ENCODE peak calls at places on chromosomes 6 and 20, in five cellular contexts. One of them, this sample, is unnamed.
A peak's percentile ranks its signal among the peaks of the same experiment; 100 is the strongest.

GRCh38 chr6:63403725-63404124 is 83.9 kb upstream of the LGSN start:
- DNase-seq in astrocyte: no peak
- DNase-seq in fibroblast of lung: no peak
- DNase-seq in coronary artery: no peak
- DNase-seq in left ventricle myocardium inferior: no peak
- DNase-seq in this sample: no peak

GRCh38 chr6:4460595-4461475 is 315.4 kb upstream of the CDYL start:
- DNase-seq in fibroblast of lung: peak; percentile 58
- DNase-seq in astrocyte: peak; percentile 39
- DNase-seq in coronary artery: peak; percentile 86
- DNase-seq in left ventricle myocardium inferior: peak; percentile 77
- DNase-seq in this sample: peak; percentile 81

GRCh38 chr20:23614163-23614562 is 8.4 kb upstream of the CST9 start:
- DNase-seq in astrocyte: no peak
- DNase-seq in coronary artery: no peak
- DNase-seq in left ventricle myocardium inferior: no peak
- DNase-seq in fibroblast of lung: no peak
- DNase-seq in this sample: no peak

GRCh38 chr20:19095762-19096161 is 116.7 kb upstream of the SLC24A3 start:
- DNase-seq in fibroblast of lung: no peak
- DNase-seq in astrocyte: no peak
- DNase-seq in left ventricle myocardium inferior: no peak
- DNase-seq in coronary artery: no peak
- DNase-seq in this sample: no peak

GRCh38 chr20:35093245-35093884 is 758 bp upstream of the TRPC4AP start:
- DNase-seq in astrocyte: peak; percentile 72
- DNase-seq in fibroblast of lung: peak; percentile 80
- DNase-seq in coronary artery: no peak
- DNase-seq in left ventricle myocardium inferior: no peak
- DNase-seq in this sample: peak; percentile 88

GRCh38 chr6:137736048-137736846 is 130.8 kb upstream of the TNFAIP3 start:
- DNase-seq in left ventricle myocardium inferior: no peak
- DNase-seq in fibroblast of lung: peak; percentile 43
- DNase-seq in coronary artery: no peak
- DNase-seq in astrocyte: peak; percentile 34
- DNase-seq in this sample: no peak

GRCh38 chr20:59662856-59663512 is 58.6 kb downstream of the PHACTR3 start:
- DNase-seq in left ventricle myocardium inferior: no peak
- DNase-seq in coronary artery: peak; percentile 22
- DNase-seq in fibroblast of lung: no peak
- DNase-seq in astrocyte: no peak
- DNase-seq in this sample: no peak

GRCh38 chr20:25090492-25091429 is 8.8 kb upstream of the VSX1 start:
- DNase-seq in astrocyte: no peak
- DNase-seq in left ventricle myocardium inferior: no peak
- DNase-seq in coronary artery: no peak
- DNase-seq in fibroblast of lung: no peak
- DNase-seq in this sample: no peak

GRCh38 chr20:36384022-36384619 is 78.0 kb downstream of the DLGAP4 start:
- DNase-seq in astrocyte: peak; percentile 9
- DNase-seq in fibroblast of lung: peak; percentile 21
- DNase-seq in coronary artery: no peak
- DNase-seq in left ventricle myocardium inferior: no peak
- DNase-seq in this sample: peak; percentile 45

GRCh38 chr20:56422131-56422823 is 10.2 kb downstream of the CASS4 start:
- DNase-seq in left ventricle myocardium inferior: no peak
- DNase-seq in astrocyte: peak; percentile 85
- DNase-seq in coronary artery: no peak
- DNase-seq in fibroblast of lung: peak; percentile 91
- DNase-seq in this sample: peak; percentile 85

GRCh38 chr6:159788757-159789376 is 535 bp downstream of the TCP1 start:
- DNase-seq in fibroblast of lung: peak; percentile 41
- DNase-seq in astrocyte: peak; percentile 9
- DNase-seq in left ventricle myocardium inferior: peak; percentile 25
- DNase-seq in coronary artery: peak; percentile 77
- DNase-seq in this sample: peak; percentile 57

GRCh38 chr6:77492529-77492928 is 29.2 kb upstream of the HTR1B start:
- DNase-seq in coronary artery: no peak
- DNase-seq in fibroblast of lung: no peak
- DNase-seq in left ventricle myocardium inferior: no peak
- DNase-seq in astrocyte: no peak
- DNase-seq in this sample: no peak

GRCh38 chr6:78623567-78623966 is 243.8 kb upstream of the IRAK1BP1 start:
- DNase-seq in fibroblast of lung: peak; percentile 37
- DNase-seq in coronary artery: no peak
- DNase-seq in astrocyte: peak; percentile 25
- DNase-seq in left ventricle myocardium inferior: no peak
- DNase-seq in this sample: no peak

GRCh38 chr6:125793863-125794262 is 3.1 kb downstream of the NCOA7 start:
- DNase-seq in astrocyte: no peak
- DNase-seq in fibroblast of lung: no peak
- DNase-seq in left ventricle myocardium inferior: no peak
- DNase-seq in coronary artery: no peak
- DNase-seq in this sample: no peak

GRCh38 chr20:40101479-40102032 is 587.5 kb downstream of the MAFB start:
- DNase-seq in fibroblast of lung: no peak
- DNase-seq in coronary artery: no peak
- DNase-seq in astrocyte: no peak
- DNase-seq in left ventricle myocardium inferior: no peak
- DNase-seq in this sample: no peak

DNA sequence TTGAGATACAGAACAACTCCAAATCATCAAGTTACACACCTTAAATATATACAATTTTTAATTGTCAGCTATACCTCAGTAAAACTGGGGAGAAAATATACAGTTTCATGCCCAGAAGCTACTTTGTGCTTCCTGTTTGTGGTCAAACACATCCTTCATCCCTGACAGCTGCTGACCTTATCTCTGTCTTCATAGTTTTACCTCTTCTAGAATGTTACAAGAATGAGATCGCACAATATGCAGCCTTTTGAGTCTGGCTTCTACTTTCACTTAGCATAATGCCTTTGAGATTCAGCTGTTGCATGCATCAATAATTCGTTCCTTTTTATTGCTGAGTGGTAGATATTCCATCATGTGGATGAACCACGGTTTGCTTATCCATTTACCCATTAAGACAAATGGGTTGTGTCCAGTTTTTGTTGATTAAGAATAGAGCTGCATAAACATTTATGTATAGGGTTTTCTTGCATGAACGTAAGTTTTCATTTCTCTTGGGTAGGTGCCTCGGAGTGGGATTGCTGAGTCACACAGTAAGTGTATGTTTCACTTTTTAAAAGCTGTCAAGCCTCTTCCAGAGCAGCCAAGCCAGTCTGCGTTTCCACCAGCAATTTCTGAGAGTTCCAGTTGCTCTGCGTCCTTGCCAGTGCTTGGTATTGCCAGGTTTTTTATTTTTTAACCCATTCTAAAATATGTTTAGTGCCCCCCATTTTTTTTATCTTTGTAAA is 86.6 kb upstream of the PAX1 start:
- DNase-seq in left ventricle myocardium inferior: no peak
- DNase-seq in fibroblast of lung: no peak
- DNase-seq in coronary artery: no peak
- DNase-seq in astrocyte: no peak
- DNase-seq in this sample: no peak
- H3K4me3 ChIP-seq in left ventricle myocardium inferior: no peak overlapping the region
- H3K4me3 ChIP-seq in fibroblast of lung: no peak overlapping the region
- H3K4me3 ChIP-seq in coronary artery: no peak overlapping the region
- H3K4me3 ChIP-seq in astrocyte: no peak overlapping the region
- H3K4me3 ChIP-seq in this sample: no peak overlapping the region

DNA sequence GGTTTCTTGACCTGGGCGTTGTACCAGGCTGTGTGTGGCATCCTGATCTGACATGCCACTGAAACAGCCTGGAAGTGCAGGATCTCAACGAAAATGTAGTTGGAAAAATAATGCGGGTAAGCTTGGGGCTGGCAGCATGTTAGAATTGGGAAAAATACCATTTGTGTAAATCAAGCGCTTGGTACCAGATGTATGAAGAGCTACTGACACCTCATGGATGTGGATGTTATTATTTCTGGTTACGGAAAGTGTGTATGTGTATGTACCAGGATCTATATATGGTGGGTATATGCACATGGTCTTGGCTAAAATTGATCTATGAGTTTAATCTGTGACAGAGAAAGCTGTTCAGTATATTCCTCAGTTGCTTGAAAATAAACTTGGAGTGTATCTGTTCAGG is 22.7 kb downstream of the HIVEP1 start:
- DNase-seq in astrocyte: no peak
- DNase-seq in fibroblast of lung: no peak
- DNase-seq in left ventricle myocardium inferior: no peak
- DNase-seq in coronary artery: no peak
- DNase-seq in this sample: peak; percentile 26
- TF ChIP-seq CTCF in astrocyte: no peak
- TF ChIP-seq CTCF in fibroblast of lung: peak; percentile 21
- TF ChIP-seq CTCF in left ventricle myocardium inferior: no peak
- TF ChIP-seq CTCF in coronary artery: no peak
- TF ChIP-seq CTCF in this sample: peak; percentile 18

GRCh38 chr6:44176130-44176934 is 17.7 kb downstream of the CAPN11 start:
- DNase-seq in fibroblast of lung: no peak
- DNase-seq in astrocyte: no peak
- DNase-seq in coronary artery: no peak
- DNase-seq in left ventricle myocardium inferior: no peak
- DNase-seq in this sample: no peak
- H3K4me3 ChIP-seq in fibroblast of lung: no peak overlapping the region
- H3K4me3 ChIP-seq in astrocyte: no peak overlapping the region
- H3K4me3 ChIP-seq in coronary artery: no peak overlapping the region
- H3K4me3 ChIP-seq in left ventricle myocardium inferior: no peak overlapping the region
- H3K4me3 ChIP-seq in this sample: no peak overlapping the region

DNA sequence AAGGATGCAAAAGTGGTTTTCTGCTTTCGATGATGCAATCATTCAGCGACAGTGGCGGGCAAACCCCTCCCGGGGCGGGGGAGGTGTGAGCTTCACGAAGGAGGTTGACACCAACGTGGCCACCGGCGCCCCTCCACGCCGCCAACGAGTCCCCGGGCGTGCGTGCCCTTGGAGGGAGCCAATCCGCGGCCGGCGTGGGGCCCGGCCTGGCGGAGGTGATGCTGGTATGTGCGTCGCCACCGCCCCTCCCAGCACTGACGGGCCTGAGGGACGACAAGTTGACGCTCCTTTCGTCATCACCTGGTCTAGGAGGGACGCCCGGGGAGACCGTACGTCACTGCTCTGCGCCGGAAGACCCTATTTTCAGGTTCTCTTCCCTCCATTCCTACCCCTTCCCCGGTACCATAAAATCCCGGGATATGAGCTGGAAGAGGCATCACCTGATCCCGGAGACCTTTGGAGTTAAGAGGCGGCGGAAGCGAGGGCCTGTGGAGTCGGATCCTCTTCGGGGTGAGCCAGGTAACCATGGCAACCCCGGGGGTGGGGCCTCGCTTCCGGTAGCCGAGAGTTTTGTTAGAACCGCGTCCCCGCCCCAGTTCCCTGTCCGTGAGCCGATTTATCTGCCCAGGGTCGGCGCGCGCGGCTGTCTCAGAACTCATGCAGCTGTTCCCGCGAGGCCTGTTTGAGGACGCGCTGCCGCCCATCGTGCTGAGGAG is at the start of gene DXO:
- DNase-seq in fibroblast of lung: peak; percentile 99
- DNase-seq in coronary artery: peak; percentile 99
- DNase-seq in astrocyte: peak; percentile 99
- DNase-seq in left ventricle myocardium inferior: peak; percentile 95
- DNase-seq in this sample: peak; percentile 99
- TF ChIP-seq CTCF in fibroblast of lung: no peak
- TF ChIP-seq CTCF in coronary artery: no peak
- TF ChIP-seq CTCF in astrocyte: no peak
- TF ChIP-seq CTCF in left ventricle myocardium inferior: no peak
- TF ChIP-seq CTCF in this sample: no peak

GRCh38 chr20:63130654-63131577 is 85.0 kb downstream of the YTHDF1 start:
- DNase-seq in coronary artery: no peak
- DNase-seq in fibroblast of lung: no peak
- DNase-seq in left ventricle myocardium inferior: no peak
- DNase-seq in astrocyte: no peak
- DNase-seq in this sample: no peak

GRCh38 chr20:63128367-63128766 is 87.6 kb downstream of the YTHDF1 start:
- DNase-seq in fibroblast of lung: no peak
- DNase-seq in left ventricle myocardium inferior: peak; percentile 4
- DNase-seq in coronary artery: no peak
- DNase-seq in astrocyte: no peak
- DNase-seq in this sample: no peak

GRCh38 chr20:63129376-63129965 is 86.5 kb downstream of the YTHDF1 start:
- DNase-seq in left ventricle myocardium inferior: no peak
- DNase-seq in coronary artery: no peak
- DNase-seq in astrocyte: no peak
- DNase-seq in fibroblast of lung: no peak
- DNase-seq in this sample: no peak

GRCh38 chr20:63128956-63129355 is 87.0 kb downstream of the YTHDF1 start:
- DNase-seq in astrocyte: no peak
- DNase-seq in fibroblast of lung: no peak
- DNase-seq in left ventricle myocardium inferior: peak; percentile 3
- DNase-seq in coronary artery: no peak
- DNase-seq in this sample: no peak

DNA sequence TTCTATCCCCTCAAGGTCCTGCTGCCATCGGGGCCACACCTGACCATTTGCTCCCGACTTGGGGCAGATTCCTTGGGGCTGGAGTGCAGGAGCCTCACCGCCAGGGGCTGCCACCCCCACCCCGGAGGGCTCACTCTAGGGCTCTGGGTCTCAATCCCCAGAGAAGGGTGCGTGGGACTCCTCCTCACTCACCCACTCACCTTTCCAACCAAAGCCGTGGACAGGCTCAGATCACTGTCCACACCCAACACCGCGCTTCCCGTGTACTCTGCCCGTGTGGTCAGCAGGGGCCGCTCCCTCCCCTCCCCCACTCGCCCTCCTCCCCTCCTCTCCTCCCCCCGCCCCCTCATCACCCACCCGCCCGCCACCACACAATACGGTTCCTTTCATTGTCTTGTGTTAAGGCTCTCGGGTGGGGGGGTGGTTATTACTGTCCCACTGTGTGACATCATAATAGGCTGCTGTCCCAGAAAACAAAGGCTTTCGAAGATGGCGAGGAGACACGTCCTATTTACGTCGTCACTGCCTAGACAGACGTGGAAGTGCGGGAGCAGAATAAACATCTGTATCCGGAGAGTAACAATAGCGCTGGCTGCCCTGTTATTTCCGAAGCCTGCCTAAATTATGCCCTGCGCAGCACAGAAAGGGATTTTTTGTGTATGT is 85.8 kb downstream of the YTHDF1 start:
- DNase-seq in left ventricle myocardium inferior: no peak
- DNase-seq in fibroblast of lung: no peak
- DNase-seq in coronary artery: no peak
- DNase-seq in astrocyte: no peak
- DNase-seq in this sample: no peak
- H3K4me3 ChIP-seq in left ventricle myocardium inferior: no peak overlapping the region
- H3K4me3 ChIP-seq in fibroblast of lung: no peak overlapping the region
- H3K4me3 ChIP-seq in coronary artery: no peak overlapping the region
- H3K4me3 ChIP-seq in astrocyte: no peak overlapping the region
- H3K4me3 ChIP-seq in this sample: no peak overlapping the region

DNA sequence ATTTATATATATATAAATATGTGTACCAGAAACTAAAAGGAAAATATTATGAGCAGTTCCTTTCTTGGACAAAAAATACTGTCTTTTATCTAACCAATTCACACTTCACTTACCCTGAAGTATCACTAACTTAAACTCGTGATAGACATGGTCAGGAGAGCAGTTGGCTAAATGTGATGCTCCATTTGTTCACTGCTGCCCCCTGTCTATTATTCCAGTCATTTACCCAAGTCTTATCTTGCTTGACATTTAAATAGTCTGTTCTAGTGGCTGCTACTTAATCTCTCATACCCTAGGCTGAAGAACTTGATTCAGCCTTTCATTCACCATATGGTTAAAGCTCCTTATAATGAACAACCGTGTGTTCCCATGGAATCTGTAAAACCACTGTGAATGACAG is 789.6 kb upstream of the EYS start:
- DNase-seq in fibroblast of lung: no peak
- DNase-seq in coronary artery: no peak
- DNase-seq in left ventricle myocardium inferior: no peak
- DNase-seq in astrocyte: no peak
- DNase-seq in this sample: peak; percentile 39
- TF ChIP-seq CTCF in fibroblast of lung: peak; percentile 52
- TF ChIP-seq CTCF in coronary artery: no peak
- TF ChIP-seq CTCF in left ventricle myocardium inferior: no peak
- TF ChIP-seq CTCF in astrocyte: peak; percentile 27
- TF ChIP-seq CTCF in this sample: peak; percentile 51